ENCODE peak calls at places on chromosomes 11 and 22, in seven cellular contexts. One of them, this sample, is unnamed.

GRCh38 chr11:48103621-48104561 is 112.7 kb upstream of the OR4B1 start:
- DNase-seq in ovary: no peak
- DNase-seq in stomach: no peak
- DNase-seq in A549: peak
- DNase-seq in suprapubic skin: no peak
- DNase-seq in sigmoid colon: no peak
- DNase-seq in K562: no peak
- DNase-seq in this sample: peak

GRCh38 chr11:37230865-37231264 is 632.8 kb upstream of the RAG2 start:
- DNase-seq in ovary: no peak
- DNase-seq in stomach: no peak
- DNase-seq in A549: no peak
- DNase-seq in suprapubic skin: no peak
- DNase-seq in sigmoid colon: no peak
- DNase-seq in K562: no peak
- DNase-seq in this sample: no peak

GRCh38 chr22:24460418-24461089 is 33.2 kb downstream of the ADORA2A start:
- DNase-seq in ovary: no peak
- DNase-seq in stomach: no peak
- DNase-seq in A549: no peak
- DNase-seq in suprapubic skin: no peak
- DNase-seq in sigmoid colon: no peak
- DNase-seq in K562: no peak
- DNase-seq in this sample: no peak

GRCh38 chr22:25496396-25497064 is 67.9 kb upstream of the GRK3 start:
- DNase-seq in ovary: no peak
- DNase-seq in stomach: no peak
- DNase-seq in A549: no peak
- DNase-seq in suprapubic skin: no peak
- DNase-seq in sigmoid colon: no peak
- DNase-seq in K562: no peak
- DNase-seq in this sample: no peak

GRCh38 chr11:73203790-73204189 is 14.3 kb upstream of the P2RY2 start:
- DNase-seq in ovary: peak
- DNase-seq in stomach: no peak
- DNase-seq in A549: no peak
- DNase-seq in suprapubic skin: peak
- DNase-seq in sigmoid colon: peak
- DNase-seq in K562: no peak
- DNase-seq in this sample: no peak

GRCh38 chr11:130778026-130778425 is 138.3 kb downstream of the SNX19 start:
- DNase-seq in ovary: no peak
- DNase-seq in stomach: no peak
- DNase-seq in A549: no peak
- DNase-seq in suprapubic skin: no peak
- DNase-seq in sigmoid colon: no peak
- DNase-seq in K562: no peak
- DNase-seq in this sample: peak

GRCh38 chr22:19549428-19549827 is 25.2 kb upstream of the CLDN5 start:
- DNase-seq in ovary: no peak
- DNase-seq in stomach: no peak
- DNase-seq in A549: no peak
- DNase-seq in suprapubic skin: peak
- DNase-seq in sigmoid colon: no peak
- DNase-seq in K562: no peak
- DNase-seq in this sample: no peak

GRCh38 chr11:20162340-20162739 is 2.1 kb upstream of the DBX1 start:
- DNase-seq in ovary: no peak
- DNase-seq in stomach: no peak
- DNase-seq in A549: no peak
- DNase-seq in suprapubic skin: no peak
- DNase-seq in sigmoid colon: no peak
- DNase-seq in K562: no peak
- DNase-seq in this sample: no peak

GRCh38 chr11:1744879-1745700 is 5.3 kb downstream of the IFITM10 start:
- DNase-seq in ovary: no peak
- DNase-seq in stomach: no peak
- DNase-seq in A549: no peak
- DNase-seq in suprapubic skin: peak
- DNase-seq in sigmoid colon: peak
- DNase-seq in K562: no peak
- DNase-seq in this sample: no peak

GRCh38 chr11:31301549-31302225 is 67.9 kb downstream of the DCDC1 start:
- DNase-seq in ovary: no peak
- DNase-seq in stomach: no peak
- DNase-seq in A549: no peak
- DNase-seq in suprapubic skin: no peak
- DNase-seq in sigmoid colon: no peak
- DNase-seq in K562: no peak
- DNase-seq in this sample: no peak

GRCh38 chr11:128757235-128757711 is 63.4 kb downstream of the FLI1 start:
- DNase-seq in ovary: no peak
- DNase-seq in stomach: no peak
- DNase-seq in A549: peak
- DNase-seq in suprapubic skin: no peak
- DNase-seq in sigmoid colon: no peak
- DNase-seq in K562: peak
- DNase-seq in this sample: no peak

GRCh38 chr11:78354741-78355705 is 62.6 kb downstream of the GAB2 start:
- DNase-seq in ovary: no peak
- DNase-seq in stomach: no peak
- DNase-seq in A549: no peak
- DNase-seq in suprapubic skin: no peak
- DNase-seq in sigmoid colon: no peak
- DNase-seq in K562: peak
- DNase-seq in this sample: no peak

GRCh38 chr11:19660076-19660475 is 52.6 kb upstream of the NAV2 start:
- DNase-seq in ovary: no peak
- DNase-seq in stomach: no peak
- DNase-seq in A549: peak
- DNase-seq in suprapubic skin: no peak
- DNase-seq in sigmoid colon: no peak
- DNase-seq in K562: peak
- DNase-seq in this sample: no peak

GRCh38 chr11:6682591-6682935 is 577 bp downstream of the MRPL17 start:
- DNase-seq in ovary: no peak
- DNase-seq in stomach: no peak
- DNase-seq in A549: no peak
- DNase-seq in suprapubic skin: no peak
- DNase-seq in sigmoid colon: no peak
- DNase-seq in K562: no peak
- DNase-seq in this sample: no peak

GRCh38 chr22:28514314-28514713 is 165.3 kb downstream of the TTC28 start:
- DNase-seq in ovary: no peak
- DNase-seq in stomach: no peak
- DNase-seq in A549: no peak
- DNase-seq in suprapubic skin: no peak
- DNase-seq in sigmoid colon: no peak
- DNase-seq in K562: no peak
- DNase-seq in this sample: no peak

GRCh38 chr11:105900515-105901035 is 121.5 kb downstream of the MSANTD4 start:
- DNase-seq in ovary: no peak
- DNase-seq in stomach: no peak
- DNase-seq in A549: no peak
- DNase-seq in suprapubic skin: no peak
- DNase-seq in sigmoid colon: no peak
- DNase-seq in K562: no peak
- DNase-seq in this sample: no peak

GRCh38 chr11:36258730-36259360 is 30.4 kb downstream of the COMMD9 start:
- DNase-seq in ovary: peak
- DNase-seq in stomach: peak
- DNase-seq in A549: peak
- DNase-seq in suprapubic skin: no peak
- DNase-seq in sigmoid colon: peak
- DNase-seq in K562: peak
- DNase-seq in this sample: no peak

GRCh38 chr22:27642104-27642800 is 159.3 kb downstream of the MN1 start:
- DNase-seq in ovary: peak
- DNase-seq in stomach: no peak
- DNase-seq in A549: no peak
- DNase-seq in suprapubic skin: no peak
- DNase-seq in sigmoid colon: no peak
- DNase-seq in K562: peak
- DNase-seq in this sample: no peak

GRCh38 chr11:45932217-45932616 is 9.8 kb downstream of the LARGE2 start:
- DNase-seq in ovary: no peak
- DNase-seq in stomach: no peak
- DNase-seq in A549: no peak
- DNase-seq in suprapubic skin: no peak
- DNase-seq in sigmoid colon: no peak
- DNase-seq in K562: no peak
- DNase-seq in this sample: no peak

GRCh38 chr22:23207786-23208325 is 27.5 kb downstream of the BCR start:
- DNase-seq in ovary: no peak
- DNase-seq in stomach: no peak
- DNase-seq in A549: no peak
- DNase-seq in suprapubic skin: no peak
- DNase-seq in sigmoid colon: no peak
- DNase-seq in K562: no peak
- DNase-seq in this sample: no peak

GRCh38 chr11:104522123-104522522 is 358.2 kb upstream of the PDGFD start:
- DNase-seq in ovary: no peak
- DNase-seq in stomach: no peak
- DNase-seq in A549: no peak
- DNase-seq in suprapubic skin: no peak
- DNase-seq in sigmoid colon: no peak
- DNase-seq in K562: no peak
- DNase-seq in this sample: no peak
- TF ChIP-seq POLR2A in ovary: no peak
- TF ChIP-seq POLR2A in stomach: no peak
- TF ChIP-seq POLR2A in A549: no peak
- TF ChIP-seq POLR2A in suprapubic skin: no peak
- TF ChIP-seq POLR2A in sigmoid colon: no peak
- TF ChIP-seq POLR2A in K562: no peak
- TF ChIP-seq POLR2A in this sample: no peak

DNA sequence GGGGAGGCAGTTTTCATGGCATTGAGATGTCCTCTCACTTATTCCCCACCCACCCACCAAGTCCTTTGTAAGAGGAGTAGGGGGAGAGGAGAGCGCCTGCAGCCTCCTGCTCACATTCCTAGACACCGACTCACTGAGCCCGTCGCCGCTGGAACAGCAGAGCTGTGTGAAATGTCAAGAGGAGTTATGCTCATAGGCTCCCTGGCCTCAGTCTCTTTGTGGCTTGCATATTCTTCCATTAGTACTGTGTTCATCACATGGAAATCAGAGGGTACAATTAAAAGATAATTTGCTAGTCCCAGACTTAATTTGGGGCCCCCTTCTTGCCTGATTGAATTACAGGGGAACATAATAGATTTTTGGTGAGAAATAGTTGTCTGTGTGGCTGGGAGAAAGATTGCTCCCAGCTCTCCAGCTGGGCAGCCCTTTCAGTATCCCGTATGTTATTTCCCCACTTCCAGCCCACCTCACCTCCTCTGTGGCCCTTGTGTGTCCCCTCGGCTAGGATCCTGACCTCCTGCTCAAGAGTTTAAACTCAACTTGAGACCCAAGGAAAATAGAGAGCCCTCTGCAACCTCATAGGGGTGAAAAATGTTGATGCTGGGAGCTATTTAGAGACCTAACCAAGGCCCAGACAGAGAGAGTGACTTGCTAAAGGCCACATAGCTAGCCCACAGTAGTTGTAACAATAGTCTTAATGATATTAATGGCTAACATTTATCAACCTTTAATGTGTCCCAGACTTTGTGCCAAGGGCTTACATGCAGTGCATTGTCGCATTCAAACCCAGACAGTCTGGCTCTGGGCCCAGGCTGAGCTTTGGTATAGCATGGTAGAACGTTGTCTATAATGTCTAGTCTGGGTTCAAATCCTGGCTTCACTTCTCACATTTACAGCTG is 32.2 kb downstream of the LIMK2 start:
- DNase-seq in ovary: no peak
- DNase-seq in stomach: no peak
- DNase-seq in A549: peak
- DNase-seq in suprapubic skin: no peak
- DNase-seq in sigmoid colon: no peak
- DNase-seq in K562: peak
- DNase-seq in this sample: no peak
- TF ChIP-seq EP300 in ovary: no peak
- TF ChIP-seq EP300 in stomach: no peak
- TF ChIP-seq EP300 in A549: no peak
- TF ChIP-seq EP300 in suprapubic skin: no peak
- TF ChIP-seq EP300 in sigmoid colon: no peak
- TF ChIP-seq EP300 in K562: no peak
- TF ChIP-seq EP300 in this sample: no peak

DNA sequence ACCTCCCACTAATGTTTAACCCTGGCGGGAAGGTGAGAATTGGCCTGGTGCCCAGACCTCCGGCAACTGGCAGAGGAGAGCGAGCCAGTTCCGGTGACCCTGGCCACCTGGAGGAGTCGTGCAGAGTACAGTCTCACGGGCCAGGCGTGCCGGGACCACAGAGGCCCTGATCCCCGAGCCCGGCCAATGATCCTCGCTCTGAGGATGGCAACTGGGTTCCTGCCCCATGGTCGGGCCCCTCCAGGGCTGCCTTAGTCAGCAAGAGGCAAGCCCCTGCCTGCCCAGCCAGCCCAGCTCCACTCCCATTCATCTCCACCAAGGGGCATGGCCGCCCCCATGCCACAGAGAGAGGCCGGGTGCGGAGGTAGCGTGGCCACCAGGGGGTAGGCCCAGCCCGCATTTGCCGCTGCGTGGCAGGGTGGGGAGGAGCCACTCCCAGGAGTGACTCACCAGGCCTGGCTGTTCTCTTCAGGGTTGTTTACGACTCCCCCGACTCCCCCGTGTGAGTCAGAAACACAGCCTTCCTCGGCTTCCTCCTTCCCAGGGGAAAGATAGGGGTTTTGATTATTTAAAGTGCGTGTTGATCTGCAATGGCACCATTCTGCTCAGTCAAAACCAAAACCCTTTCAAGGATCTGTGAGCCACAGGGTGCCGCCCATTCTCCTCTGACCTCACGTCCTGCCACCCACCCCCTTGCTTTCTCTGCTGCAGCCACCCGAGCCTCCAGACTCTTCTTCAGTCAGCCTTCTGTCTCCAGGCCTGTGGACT is at the start of gene SLC25A45:
- DNase-seq in ovary: peak
- DNase-seq in stomach: peak
- DNase-seq in A549: peak
- DNase-seq in suprapubic skin: peak
- DNase-seq in sigmoid colon: peak
- DNase-seq in K562: peak
- DNase-seq in this sample: peak
- TF ChIP-seq POLR2A in ovary: peak
- TF ChIP-seq POLR2A in stomach: no peak
- TF ChIP-seq POLR2A in A549: no peak
- TF ChIP-seq POLR2A in suprapubic skin: peak
- TF ChIP-seq POLR2A in sigmoid colon: peak
- TF ChIP-seq POLR2A in K562: peak
- TF ChIP-seq POLR2A in this sample: no peak

DNA sequence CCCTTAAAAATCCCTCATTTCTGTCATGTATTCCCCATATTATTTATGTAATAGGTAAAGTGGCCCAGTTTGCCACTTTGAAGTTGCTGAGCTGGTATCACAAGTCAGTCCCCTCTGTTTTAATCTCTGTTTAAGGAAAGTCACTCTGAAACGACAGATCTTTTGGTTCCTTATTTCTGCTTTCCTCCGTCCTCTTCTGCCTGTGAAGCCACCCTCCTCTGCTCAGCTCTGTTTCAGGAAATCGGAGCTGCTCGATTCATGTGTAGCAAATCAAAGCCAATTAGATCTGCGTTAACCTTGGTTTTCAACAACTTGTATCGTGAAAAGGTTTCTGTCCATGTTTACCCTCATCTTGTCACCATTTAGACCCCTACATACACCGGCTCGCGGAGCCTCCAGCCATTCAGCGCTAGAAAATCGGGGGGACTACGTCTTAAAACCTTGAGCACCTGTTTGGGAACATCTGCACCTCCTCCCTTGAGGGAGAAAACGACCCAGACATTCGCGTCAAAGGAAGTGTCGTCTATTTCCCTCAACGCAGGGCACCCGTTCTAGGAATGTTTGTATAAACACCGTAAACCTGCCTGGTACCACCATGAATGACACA is 572 bp upstream of the SC5D start:
- DNase-seq in ovary: no peak
- DNase-seq in stomach: no peak
- DNase-seq in A549: no peak
- DNase-seq in suprapubic skin: no peak
- DNase-seq in sigmoid colon: no peak
- DNase-seq in K562: peak
- DNase-seq in this sample: no peak
- TF ChIP-seq EP300 in ovary: no peak
- TF ChIP-seq EP300 in stomach: no peak
- TF ChIP-seq EP300 in A549: no peak
- TF ChIP-seq EP300 in suprapubic skin: no peak
- TF ChIP-seq EP300 in sigmoid colon: no peak
- TF ChIP-seq EP300 in K562: no peak
- TF ChIP-seq EP300 in this sample: no peak